ENCODE peak calls at places on chromosomes 3 and 15, in seven cellular contexts. One of them, this sample, is unnamed.

GRCh38 chr3:78204977-78205376 is 1165.1 kb downstream of the ROBO2 start:
- DNase-seq in ovary: peak
- DNase-seq in A673: peak
- DNase-seq in tibial nerve: no peak
- DNase-seq in stomach: no peak
- DNase-seq in HL-60: no peak
- DNase-seq in heart right ventricle: peak
- DNase-seq in this sample: no peak

GRCh38 chr15:100733786-100734185 is 131.4 kb downstream of the ASB7 start:
- DNase-seq in ovary: no peak
- DNase-seq in A673: no peak
- DNase-seq in tibial nerve: no peak
- DNase-seq in stomach: no peak
- DNase-seq in HL-60: no peak
- DNase-seq in heart right ventricle: no peak
- DNase-seq in this sample: no peak

GRCh38 chr3:149820183-149820582 is 7.2 kb downstream of the RNF13 start:
- DNase-seq in ovary: no peak
- DNase-seq in A673: no peak
- DNase-seq in tibial nerve: no peak
- DNase-seq in stomach: no peak
- DNase-seq in HL-60: no peak
- DNase-seq in heart right ventricle: no peak
- DNase-seq in this sample: no peak

GRCh38 chr3:49671291-49672288 is 2.6 kb upstream of the APEH start:
- DNase-seq in ovary: peak
- DNase-seq in A673: peak
- DNase-seq in tibial nerve: no peak
- DNase-seq in stomach: peak
- DNase-seq in HL-60: peak
- DNase-seq in heart right ventricle: peak
- DNase-seq in this sample: peak

GRCh38 chr3:3685721-3686120 is 113.5 kb upstream of the LRRN1 start:
- DNase-seq in ovary: no peak
- DNase-seq in A673: no peak
- DNase-seq in tibial nerve: no peak
- DNase-seq in stomach: no peak
- DNase-seq in HL-60: no peak
- DNase-seq in heart right ventricle: no peak
- DNase-seq in this sample: no peak

GRCh38 chr3:127425505-127426443 is 137.9 kb upstream of the PRR20G start:
- DNase-seq in ovary: no peak
- DNase-seq in A673: no peak
- DNase-seq in tibial nerve: no peak
- DNase-seq in stomach: no peak
- DNase-seq in HL-60: no peak
- DNase-seq in heart right ventricle: no peak
- DNase-seq in this sample: no peak

GRCh38 chr15:32730677-32731654 is 13.2 kb downstream of the GREM1 start:
- DNase-seq in ovary: peak
- DNase-seq in A673: peak
- DNase-seq in tibial nerve: no peak
- DNase-seq in stomach: peak
- DNase-seq in HL-60: no peak
- DNase-seq in heart right ventricle: no peak
- DNase-seq in this sample: peak

GRCh38 chr3:41033956-41034519 is 165.3 kb upstream of the CTNNB1 start:
- DNase-seq in ovary: no peak
- DNase-seq in A673: no peak
- DNase-seq in tibial nerve: no peak
- DNase-seq in stomach: no peak
- DNase-seq in HL-60: no peak
- DNase-seq in heart right ventricle: no peak
- DNase-seq in this sample: no peak

GRCh38 chr3:72437666-72438065 is 410.6 kb downstream of the SHQ1 start:
- DNase-seq in ovary: no peak
- DNase-seq in A673: no peak
- DNase-seq in tibial nerve: no peak
- DNase-seq in stomach: no peak
- DNase-seq in HL-60: no peak
- DNase-seq in heart right ventricle: no peak
- DNase-seq in this sample: no peak

GRCh38 chr3:113532698-113533533 is 561 bp downstream of the SIDT1 start:
- DNase-seq in ovary: peak
- DNase-seq in A673: peak
- DNase-seq in tibial nerve: no peak
- DNase-seq in stomach: peak
- DNase-seq in HL-60: no peak
- DNase-seq in heart right ventricle: peak
- DNase-seq in this sample: peak

GRCh38 chr3:152268501-152269422 is at the start of gene MBNL1:
- DNase-seq in ovary: peak
- DNase-seq in A673: peak
- DNase-seq in tibial nerve: peak
- DNase-seq in stomach: peak
- DNase-seq in HL-60: peak
- DNase-seq in heart right ventricle: peak
- DNase-seq in this sample: peak

GRCh38 chr3:169627073-169627472 is 36.4 kb downstream of the MECOM start:
- DNase-seq in ovary: no peak
- DNase-seq in A673: no peak
- DNase-seq in tibial nerve: no peak
- DNase-seq in stomach: no peak
- DNase-seq in HL-60: no peak
- DNase-seq in heart right ventricle: no peak
- DNase-seq in this sample: no peak

GRCh38 chr3:131231710-131232348 is 149.7 kb upstream of the NUDT16 start:
- DNase-seq in ovary: no peak
- DNase-seq in A673: peak
- DNase-seq in tibial nerve: no peak
- DNase-seq in stomach: no peak
- DNase-seq in HL-60: no peak
- DNase-seq in heart right ventricle: no peak
- DNase-seq in this sample: no peak

GRCh38 chr3:115670911-115671310 is 47.6 kb downstream of the GAP43 start:
- DNase-seq in ovary: no peak
- DNase-seq in A673: no peak
- DNase-seq in tibial nerve: no peak
- DNase-seq in stomach: no peak
- DNase-seq in HL-60: no peak
- DNase-seq in heart right ventricle: no peak
- DNase-seq in this sample: no peak

GRCh38 chr3:66039590-66039887 is 821 bp upstream of the MAGI1 start:
- DNase-seq in ovary: peak
- DNase-seq in A673: no peak
- DNase-seq in tibial nerve: no peak
- DNase-seq in stomach: peak
- DNase-seq in HL-60: no peak
- DNase-seq in heart right ventricle: peak
- DNase-seq in this sample: peak

GRCh38 chr3:124679048-124679638 is 51.1 kb upstream of the UMPS start:
- DNase-seq in ovary: no peak
- DNase-seq in A673: no peak
- DNase-seq in tibial nerve: no peak
- DNase-seq in stomach: no peak
- DNase-seq in HL-60: no peak
- DNase-seq in heart right ventricle: no peak
- DNase-seq in this sample: no peak

GRCh38 chr15:67227431-67227830 is 27.0 kb downstream of the AAGAB start:
- DNase-seq in ovary: no peak
- DNase-seq in A673: no peak
- DNase-seq in tibial nerve: no peak
- DNase-seq in stomach: no peak
- DNase-seq in HL-60: no peak
- DNase-seq in heart right ventricle: no peak
- DNase-seq in this sample: no peak

GRCh38 chr3:184758056-184758455 is 46.2 kb upstream of the MAGEF1 start:
- DNase-seq in ovary: no peak
- DNase-seq in A673: no peak
- DNase-seq in tibial nerve: no peak
- DNase-seq in stomach: no peak
- DNase-seq in HL-60: no peak
- DNase-seq in heart right ventricle: no peak
- DNase-seq in this sample: no peak

GRCh38 chr15:101070024-101070423 is 150.9 kb downstream of the LRRK1 start:
- DNase-seq in ovary: peak
- DNase-seq in A673: no peak
- DNase-seq in tibial nerve: no peak
- DNase-seq in stomach: no peak
- DNase-seq in HL-60: no peak
- DNase-seq in heart right ventricle: no peak
- DNase-seq in this sample: no peak

GRCh38 chr3:48157950-48158376 is 30.3 kb downstream of the CDC25A start:
- DNase-seq in ovary: peak
- DNase-seq in A673: peak
- DNase-seq in tibial nerve: peak
- DNase-seq in stomach: peak
- DNase-seq in HL-60: peak
- DNase-seq in heart right ventricle: peak
- DNase-seq in this sample: peak

GRCh38 chr3:138974467-138974866 is 27.4 kb downstream of the FOXL2NB start:
- DNase-seq in ovary: no peak
- DNase-seq in A673: no peak
- DNase-seq in tibial nerve: no peak
- DNase-seq in stomach: no peak
- DNase-seq in HL-60: no peak
- DNase-seq in heart right ventricle: no peak
- DNase-seq in this sample: no peak

GRCh38 chr15:79430901-79431635 is 1.1 kb upstream of the MINAR1 start:
- DNase-seq in ovary: no peak
- DNase-seq in A673: peak
- DNase-seq in tibial nerve: no peak
- DNase-seq in stomach: no peak
- DNase-seq in HL-60: no peak
- DNase-seq in heart right ventricle: no peak
- DNase-seq in this sample: no peak

GRCh38 chr3:88334187-88334868 is 184.6 kb downstream of the C3orf38 start:
- DNase-seq in ovary: no peak
- DNase-seq in A673: no peak
- DNase-seq in tibial nerve: no peak
- DNase-seq in stomach: no peak
- DNase-seq in HL-60: no peak
- DNase-seq in heart right ventricle: no peak
- DNase-seq in this sample: no peak

GRCh38 chr15:70066004-70066403 is 31.7 kb downstream of the TLE3 start:
- DNase-seq in ovary: no peak
- DNase-seq in A673: no peak
- DNase-seq in tibial nerve: no peak
- DNase-seq in stomach: no peak
- DNase-seq in HL-60: no peak
- DNase-seq in heart right ventricle: no peak
- DNase-seq in this sample: no peak

GRCh38 chr15:78131295-78132021 is at the start of gene CIB2:
- DNase-seq in ovary: peak
- DNase-seq in A673: peak
- DNase-seq in tibial nerve: no peak
- DNase-seq in stomach: peak
- DNase-seq in HL-60: peak
- DNase-seq in heart right ventricle: peak
- DNase-seq in this sample: peak

GRCh38 chr3:122535964-122536363 is 21.2 kb upstream of the KPNA1 start:
- DNase-seq in ovary: no peak
- DNase-seq in A673: no peak
- DNase-seq in tibial nerve: no peak
- DNase-seq in stomach: no peak
- DNase-seq in HL-60: no peak
- DNase-seq in heart right ventricle: no peak
- DNase-seq in this sample: no peak
- H3K27ac ChIP-seq in ovary: no peak
- H3K27ac ChIP-seq in A673: no peak
- H3K27ac ChIP-seq in tibial nerve: no peak
- H3K27ac ChIP-seq in stomach: no peak
- H3K27ac ChIP-seq in HL-60: no peak
- H3K27ac ChIP-seq in heart right ventricle: no peak
- H3K27ac ChIP-seq in this sample: no peak

GRCh38 chr3:186241910-186242821 is 119.9 kb downstream of the DGKG start:
- DNase-seq in ovary: no peak
- DNase-seq in A673: peak
- DNase-seq in tibial nerve: peak
- DNase-seq in stomach: peak
- DNase-seq in HL-60: peak
- DNase-seq in heart right ventricle: peak
- DNase-seq in this sample: peak
- H3K4me3 ChIP-seq in ovary: no peak
- H3K4me3 ChIP-seq in A673: peak
- H3K4me3 ChIP-seq in tibial nerve: no peak
- H3K4me3 ChIP-seq in stomach: peak
- H3K4me3 ChIP-seq in HL-60: peak
- H3K4me3 ChIP-seq in heart right ventricle: no peak
- H3K4me3 ChIP-seq in this sample: no peak

DNA sequence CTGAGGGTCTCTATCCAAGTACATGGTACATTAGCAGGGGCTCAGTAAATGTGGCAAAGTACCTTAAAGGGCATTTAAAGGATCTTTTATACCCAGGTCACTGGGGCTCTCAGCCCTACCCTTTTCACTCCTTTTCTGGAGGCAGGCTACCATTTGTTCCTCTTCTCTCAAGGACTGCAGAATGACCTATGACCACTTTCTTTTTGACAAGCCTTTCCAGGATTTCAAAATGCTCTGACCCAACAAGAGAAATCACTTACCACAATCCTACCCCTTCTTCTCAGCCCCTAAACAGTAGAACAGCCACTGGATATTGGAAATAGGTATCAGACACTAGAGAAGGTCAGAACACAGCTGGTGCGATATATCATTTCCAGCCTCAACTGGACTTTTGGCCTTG is 221.8 kb upstream of the TPRG1 start:
- DNase-seq in ovary: no peak
- DNase-seq in A673: no peak
- DNase-seq in tibial nerve: no peak
- DNase-seq in stomach: no peak
- DNase-seq in HL-60: no peak
- DNase-seq in heart right ventricle: no peak
- DNase-seq in this sample: no peak
- H3K27ac ChIP-seq in ovary: peak
- H3K27ac ChIP-seq in A673: no peak
- H3K27ac ChIP-seq in tibial nerve: peak
- H3K27ac ChIP-seq in stomach: peak
- H3K27ac ChIP-seq in HL-60: no peak
- H3K27ac ChIP-seq in heart right ventricle: peak
- H3K27ac ChIP-seq in this sample: peak

GRCh38 chr15:92907229-92907628 is 7.1 kb downstream of the CHD2 start:
- DNase-seq in ovary: no peak
- DNase-seq in A673: no peak
- DNase-seq in tibial nerve: no peak
- DNase-seq in stomach: no peak
- DNase-seq in HL-60: no peak
- DNase-seq in heart right ventricle: no peak
- DNase-seq in this sample: no peak

GRCh38 chr15:92907880-92908279 is 7.8 kb downstream of the CHD2 start:
- DNase-seq in ovary: no peak
- DNase-seq in A673: peak
- DNase-seq in tibial nerve: no peak
- DNase-seq in stomach: no peak
- DNase-seq in HL-60: no peak
- DNase-seq in heart right ventricle: peak
- DNase-seq in this sample: no peak

GRCh38 chr15:92906563-92907081 is 6.5 kb downstream of the CHD2 start:
- DNase-seq in ovary: no peak
- DNase-seq in A673: no peak
- DNase-seq in tibial nerve: no peak
- DNase-seq in stomach: no peak
- DNase-seq in HL-60: no peak
- DNase-seq in heart right ventricle: no peak
- DNase-seq in this sample: peak

GRCh38 chr15:92909131-92909781 is 9.1 kb downstream of the CHD2 start:
- DNase-seq in ovary: no peak
- DNase-seq in A673: no peak
- DNase-seq in tibial nerve: no peak
- DNase-seq in stomach: no peak
- DNase-seq in HL-60: no peak
- DNase-seq in heart right ventricle: no peak
- DNase-seq in this sample: no peak

GRCh38 chr15:92908369-92909057 is 8.4 kb downstream of the CHD2 start:
- DNase-seq in ovary: no peak
- DNase-seq in A673: no peak
- DNase-seq in tibial nerve: no peak
- DNase-seq in stomach: no peak
- DNase-seq in HL-60: no peak
- DNase-seq in heart right ventricle: no peak
- DNase-seq in this sample: no peak
- H3K4me3 ChIP-seq in ovary: peak
- H3K4me3 ChIP-seq in A673: peak
- H3K4me3 ChIP-seq in tibial nerve: no peak
- H3K4me3 ChIP-seq in stomach: peak
- H3K4me3 ChIP-seq in HL-60: no peak
- H3K4me3 ChIP-seq in heart right ventricle: no peak
- H3K4me3 ChIP-seq in this sample: no peak

This sample was measured in Peyer's patch.